ENCODE peak calls at places on chromosomes 12 and 14, in eight cellular contexts. I is stimulated activated CD8-positive, alpha-beta memory T cell treated with anti-CD3 and anti-CD28 coated beads, Interleukin-15, amount 100 ng/mL, for 24 hours; K is HFF-Myc; V is epithelial cell of prostate; Y is stimulated activated naive B cell treated with anti-CD40 and anti-IgM and Interleukin-4, amounts not matched to agents 10 μg/mL and 1 μg/mL and 100 μg/mL, for 72 hours; B is stimulated activated CD4-positive, alpha-beta T cell treated with anti-CD3 and anti-CD28 coated beads, Interleukin-12 subunit alpha, Interleukin-12 subunit beta, amount 100 ng/mL, for 24 hours; J is anterior cingulate cortex; E is fibroblast of mammary gland. X is an unnamed sample.

GRCh38 chr12:6958609-6959375 is 7.6 kb downstream of the PTPN6 start:
- DNase-seq in I (no peak), K (no peak), V (no peak), Y (peak; percentile 80), B (no peak), J (no peak), E (no peak), X (no peak)

GRCh38 chr12:32659908-32660440 is 19.1 kb upstream of the DNM1L start:
- DNase-seq in I (no peak), K (no peak), V (no peak), Y (no peak), B (no peak), J (no peak), E (no peak), X (no peak)

GRCh38 chr14:94390372-94391086 is 2.1 kb upstream of the SERPINA1 start:
- DNase-seq in I (no peak), K (no peak), V (peak; percentile 22), Y (no peak), B (no peak), J (no peak), E (no peak), X (peak; percentile 86)

GRCh38 chr12:49811961-49812401 is 16.2 kb downstream of the NCKAP5L start:
- DNase-seq in I (no peak), K (no peak), V (no peak), Y (no peak), B (no peak), J (no peak), E (no peak), X (no peak)

GRCh38 chr12:109111775-109112491 is 4.5 kb upstream of the ACACB start:
- DNase-seq in I (no peak), K (no peak), V (no peak), Y (no peak), B (no peak), J (peak; percentile 60), E (peak; percentile 63), X (peak; percentile 79)

GRCh38 chr14:89924224-89924623 is 30.3 kb downstream of the EFCAB11 start:
- DNase-seq in I (no peak), K (no peak), V (no peak), Y (no peak), B (no peak), J (no peak), E (no peak), X (no peak)

GRCh38 chr12:98343002-98343567 is 172.3 kb upstream of the TMPO start:
- DNase-seq in I (no peak), K (no peak), V (no peak), Y (no peak), B (no peak), J (no peak), E (no peak), X (no peak)

GRCh38 chr12:119239040-119239439 is 60.3 kb downstream of the HSPB8 start:
- DNase-seq in I (no peak), K (no peak), V (no peak), Y (no peak), B (no peak), J (no peak), E (no peak), X (no peak)

GRCh38 chr14:84128025-84128424 is 1401.9 kb upstream of the FLRT2 start:
- DNase-seq in I (no peak), K (no peak), V (no peak), Y (no peak), B (no peak), J (no peak), E (no peak), X (no peak)

X was measured in thyroid gland.